ENCODE peak calls at places on chromosomes 3 and 15, in seven cellular contexts. I, R, D, Y, P, T and H are unnamed samples.

GRCh38 chr15:44029940-44030568 is 165.0 kb downstream of the FRMD5 start:
- DNase-seq in I (no peak), R (no peak), D (no peak), Y (peak), P (no peak), T (peak), H (no peak)

GRCh38 chr3:194675081-194675640 is 3.2 kb upstream of the LSG1 start:
- DNase-seq in I (no peak), R (no peak), D (no peak), Y (no peak), P (no peak), T (no peak), H (no peak)

GRCh38 chr15:51589881-51590570 is 32.5 kb downstream of the DMXL2 start:
- DNase-seq in I (no peak), R (no peak), D (peak), Y (no peak), P (no peak), T (no peak), H (no peak)

GRCh38 chr15:66936115-66936863 is 129.1 kb upstream of the SMAD3 start:
- DNase-seq in I (peak), R (no peak), D (no peak), Y (peak), P (no peak), T (peak), H (no peak)

GRCh38 chr15:70701891-70702568 is 61.3 kb downstream of the UACA start:
- DNase-seq in I (no peak), R (no peak), D (no peak), Y (peak), P (no peak), T (no peak), H (no peak)

GRCh38 chr3:150755902-150756301 is 7.1 kb downstream of the SIAH2 start:
- DNase-seq in I (no peak), R (no peak), D (no peak), Y (peak), P (no peak), T (no peak), H (no peak)

GRCh38 chr3:10464068-10464434 is 41.3 kb downstream of the ATP2B2 start:
- DNase-seq in I (no peak), R (no peak), D (no peak), Y (no peak), P (no peak), T (no peak), H (no peak)

GRCh38 chr3:81851166-81851565 is 89.7 kb upstream of the GBE1 start:
- DNase-seq in I (no peak), R (no peak), D (no peak), Y (no peak), P (no peak), T (no peak), H (no peak)

GRCh38 chr3:109640146-109640652 is 302.9 kb upstream of the DPPA4 start:
- DNase-seq in I (no peak), R (no peak), D (no peak), Y (no peak), P (no peak), T (no peak), H (no peak)

GRCh38 chr15:73078722-73079121 is 26.5 kb downstream of the NEO1 start:
- DNase-seq in I (no peak), R (peak), D (peak), Y (peak), P (no peak), T (peak), H (no peak)

GRCh38 chr15:70091649-70092461 is 5.9 kb downstream of the TLE3 start:
- DNase-seq in I (no peak), R (peak), D (no peak), Y (no peak), P (peak), T (no peak), H (no peak)

GRCh38 chr3:178384302-178384939 is 151.8 kb upstream of the KCNMB2 start:
- DNase-seq in I (no peak), R (no peak), D (no peak), Y (peak), P (no peak), T (no peak), H (no peak)

GRCh38 chr3:23341147-23341838 is 138.2 kb downstream of the UBE2E2 start:
- DNase-seq in I (no peak), R (no peak), D (no peak), Y (no peak), P (no peak), T (no peak), H (no peak)

GRCh38 chr3:12178091-12178820 is 19.5 kb upstream of the TIMP4 start:
- DNase-seq in I (peak), R (peak), D (peak), Y (peak), P (no peak), T (no peak), H (peak)

GRCh38 chr15:35410775-35411174 is 135.2 kb downstream of the DPH6 start:
- DNase-seq in I (no peak), R (no peak), D (no peak), Y (no peak), P (no peak), T (no peak), H (no peak)

GRCh38 chr15:63233667-63234419 is 43.6 kb upstream of the APH1B start:
- DNase-seq in I (no peak), R (no peak), D (no peak), Y (peak), P (no peak), T (no peak), H (no peak)

GRCh38 chr3:56291244-56291680 is 177.0 kb downstream of the ERC2 start:
- DNase-seq in I (no peak), R (no peak), D (no peak), Y (peak), P (no peak), T (no peak), H (no peak)

GRCh38 chr3:99633887-99634558 is 4.4 kb upstream of the COL8A1 start:
- DNase-seq in I (no peak), R (no peak), D (no peak), Y (no peak), P (no peak), T (no peak), H (no peak)

GRCh38 chr3:14652-15051 is 181.9 kb upstream of the CHL1 start:
- DNase-seq in I (no peak), R (no peak), D (no peak), Y (no peak), P (no peak), T (no peak), H (no peak)

GRCh38 chr15:83283813-83284562 is 476 bp downstream of the BNC1 start:
- DNase-seq in I (no peak), R (no peak), D (no peak), Y (peak), P (no peak), T (no peak), H (no peak)

GRCh38 chr3:100401674-100402036 is 316 bp downstream of the LNP1 start:
- DNase-seq in I (peak), R (no peak), D (peak), Y (peak), P (peak), T (peak), H (peak)

GRCh38 chr3:33919312-33919711 is 120.9 kb downstream of the PDCD6IP start:
- DNase-seq in I (no peak), R (no peak), D (no peak), Y (no peak), P (no peak), T (no peak), H (no peak)

GRCh38 chr3:88231207-88231606 is 81.4 kb downstream of the C3orf38 start:
- DNase-seq in I (no peak), R (no peak), D (no peak), Y (no peak), P (no peak), T (no peak), H (no peak)

GRCh38 chr3:67509471-67510075 is 144.8 kb downstream of the SUCLG2 start:
- DNase-seq in I (no peak), R (no peak), D (no peak), Y (no peak), P (no peak), T (peak), H (no peak)

GRCh38 chr3:143084856-143085731 is 34.5 kb upstream of the CHST2 start:
- DNase-seq in I (no peak), R (no peak), D (peak), Y (peak), P (no peak), T (peak), H (no peak)

GRCh38 chr3:98147179-98147578 is at the start of gene OR5H14:
- DNase-seq in I (no peak), R (no peak), D (no peak), Y (no peak), P (no peak), T (no peak), H (no peak)

GRCh38 chr3:122219242-122219872 is 35.9 kb downstream of the CASR start:
- DNase-seq in I (no peak), R (no peak), D (no peak), Y (no peak), P (no peak), T (no peak), H (no peak)

GRCh38 chr15:63234479-63234878 is 42.9 kb upstream of the APH1B start:
- DNase-seq in I (peak), R (peak), D (no peak), Y (peak), P (peak), T (no peak), H (peak)

GRCh38 chr3:158727499-158728377 is 4.5 kb downstream of the RARRES1 start:
- DNase-seq in I (no peak), R (peak), D (peak), Y (peak), P (peak), T (peak), H (no peak)

GRCh38 chr3:85605066-85605465 is 646.3 kb downstream of the CADM2 start:
- DNase-seq in I (no peak), R (no peak), D (no peak), Y (no peak), P (no peak), T (no peak), H (no peak)

GRCh38 chr3:120648290-120648689 is 33.7 kb downstream of the HGD start:
- DNase-seq in I (no peak), R (no peak), D (no peak), Y (peak), P (no peak), T (peak), H (no peak)

GRCh38 chr3:10319804-10320203 is 1.1 kb downstream of the SEC13 start:
- DNase-seq in I (no peak), R (no peak), D (no peak), Y (peak), P (no peak), T (no peak), H (no peak)

GRCh38 chr15:90750186-90750585 is 33.0 kb downstream of the BLM start:
- DNase-seq in I (no peak), R (no peak), D (peak), Y (no peak), P (no peak), T (no peak), H (no peak)

GRCh38 chr3:104604326-104605010 is 762.2 kb upstream of the ALCAM start:
- DNase-seq in I (no peak), R (no peak), D (peak), Y (peak), P (no peak), T (no peak), H (no peak)

GRCh38 chr3:11156026-11156410 is 1.7 kb downstream of the HRH1 start:
- DNase-seq in I (no peak), R (no peak), D (no peak), Y (no peak), P (no peak), T (no peak), H (no peak)

GRCh38 chr15:60740787-60741354 is 261.9 kb upstream of the ICE2 start:
- DNase-seq in I (no peak), R (no peak), D (no peak), Y (peak), P (no peak), T (peak), H (no peak)

GRCh38 chr15:41660235-41661077 is at the start of gene MGA:
- DNase-seq in I (peak), R (peak), D (peak), Y (peak), P (peak), T (peak), H (peak)
- TF ChIP-seq CTCF in I (no peak), R (no peak), D (no peak), Y (peak), P (no peak), T (no peak), H (peak)

GRCh38 chr15:78453447-78453846 is 15.4 kb downstream of the IREB2 start:
- DNase-seq in I (no peak), R (no peak), D (peak), Y (no peak), P (no peak), T (no peak), H (no peak)

GRCh38 chr15:78455749-78456148 is 17.7 kb downstream of the IREB2 start:
- DNase-seq in I (no peak), R (no peak), D (no peak), Y (peak), P (no peak), T (no peak), H (no peak)

GRCh38 chr15:78456391-78456790 is 18.4 kb downstream of the IREB2 start:
- DNase-seq in I (no peak), R (no peak), D (no peak), Y (no peak), P (no peak), T (no peak), H (no peak)

GRCh38 chr15:78457101-78457500 is 19.1 kb downstream of the IREB2 start:
- DNase-seq in I (no peak), R (no peak), D (no peak), Y (peak), P (no peak), T (peak), H (no peak)

GRCh38 chr15:78454992-78455391 is 17.0 kb downstream of the IREB2 start:
- DNase-seq in I (no peak), R (no peak), D (peak), Y (no peak), P (no peak), T (no peak), H (no peak)
- H3K4me3 ChIP-seq in I (no peak), R (no peak), D (no peak), Y (no peak), P (no peak), T (no peak), H (no peak)

GRCh38 chr3:197237897-197238296 is 60.5 kb downstream of the DLG1 start:
- DNase-seq in I (no peak), R (no peak), D (no peak), Y (no peak), P (no peak), T (no peak), H (no peak)

GRCh38 chr3:197241173-197241572 is 57.2 kb downstream of the DLG1 start:
- DNase-seq in I (no peak), R (no peak), D (no peak), Y (no peak), P (no peak), T (no peak), H (no peak)

GRCh38 chr3:197236362-197236761 is 62.0 kb downstream of the DLG1 start:
- DNase-seq in I (no peak), R (no peak), D (no peak), Y (no peak), P (peak), T (no peak), H (no peak)

GRCh38 chr3:197239857-197240256 is 58.6 kb downstream of the DLG1 start:
- DNase-seq in I (no peak), R (no peak), D (no peak), Y (no peak), P (no peak), T (no peak), H (no peak)

DNA sequence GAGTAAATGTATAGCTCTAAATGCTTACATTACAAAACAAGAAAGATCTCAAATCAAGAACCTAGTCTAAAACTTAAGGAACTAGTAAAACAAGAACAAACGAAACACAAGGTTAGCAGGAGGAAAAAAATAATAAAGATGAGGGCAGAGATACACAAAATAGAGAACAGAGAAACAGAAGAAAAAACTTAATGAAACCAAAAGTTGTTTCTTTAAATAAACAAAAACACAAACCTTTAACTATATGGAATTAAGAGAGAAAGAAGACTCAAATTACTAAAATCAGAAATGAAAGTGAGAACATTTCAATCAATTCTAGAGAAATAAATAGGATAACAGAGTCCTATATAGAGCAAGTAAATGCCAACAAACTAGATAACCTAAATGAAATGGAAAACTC is 59.6 kb downstream of the DLG1 start:
- DNase-seq in I (no peak), R (no peak), D (no peak), Y (no peak), P (no peak), T (no peak), H (no peak)
- TF ChIP-seq CTCF in I (no peak), R (no peak), D (no peak), Y (no peak), P (no peak), T (no peak), H (no peak)

DNA sequence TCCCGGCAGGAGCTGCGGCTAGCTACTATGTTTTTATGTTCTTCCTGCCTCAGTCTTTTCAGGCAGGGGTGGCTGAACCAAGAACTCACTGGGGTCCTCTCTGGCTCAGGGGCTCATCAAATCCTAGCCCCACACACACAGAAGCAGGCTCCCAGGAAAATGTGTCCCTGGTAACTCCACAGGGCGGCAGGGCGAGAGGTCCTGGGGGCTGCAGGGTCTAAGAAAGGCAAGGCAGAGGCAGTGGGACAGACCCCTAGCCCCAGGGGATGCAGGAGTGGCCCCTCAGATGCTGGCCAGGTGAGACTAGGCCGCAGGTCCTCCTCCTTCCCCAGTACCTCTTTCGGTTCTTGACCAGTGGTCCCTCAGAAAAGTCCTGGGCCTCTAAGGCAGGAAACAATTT is 48.9 kb downstream of the PTH1R start:
- DNase-seq in I (no peak), R (no peak), D (no peak), Y (no peak), P (no peak), T (no peak), H (no peak)
- H3K4me3 ChIP-seq in I (no peak), R (no peak), D (peak), Y (no peak), P (peak), T (no peak), H (no peak)

GRCh38 chr15:49876401-49877038 is 242.5 kb downstream of the ATP8B4 start:
- DNase-seq in I (peak), R (no peak), D (no peak), Y (no peak), P (no peak), T (no peak), H (no peak)
- TF ChIP-seq CTCF in I (peak), R (no peak), D (peak), Y (peak), P (peak), T (no peak), H (peak)

DNA sequence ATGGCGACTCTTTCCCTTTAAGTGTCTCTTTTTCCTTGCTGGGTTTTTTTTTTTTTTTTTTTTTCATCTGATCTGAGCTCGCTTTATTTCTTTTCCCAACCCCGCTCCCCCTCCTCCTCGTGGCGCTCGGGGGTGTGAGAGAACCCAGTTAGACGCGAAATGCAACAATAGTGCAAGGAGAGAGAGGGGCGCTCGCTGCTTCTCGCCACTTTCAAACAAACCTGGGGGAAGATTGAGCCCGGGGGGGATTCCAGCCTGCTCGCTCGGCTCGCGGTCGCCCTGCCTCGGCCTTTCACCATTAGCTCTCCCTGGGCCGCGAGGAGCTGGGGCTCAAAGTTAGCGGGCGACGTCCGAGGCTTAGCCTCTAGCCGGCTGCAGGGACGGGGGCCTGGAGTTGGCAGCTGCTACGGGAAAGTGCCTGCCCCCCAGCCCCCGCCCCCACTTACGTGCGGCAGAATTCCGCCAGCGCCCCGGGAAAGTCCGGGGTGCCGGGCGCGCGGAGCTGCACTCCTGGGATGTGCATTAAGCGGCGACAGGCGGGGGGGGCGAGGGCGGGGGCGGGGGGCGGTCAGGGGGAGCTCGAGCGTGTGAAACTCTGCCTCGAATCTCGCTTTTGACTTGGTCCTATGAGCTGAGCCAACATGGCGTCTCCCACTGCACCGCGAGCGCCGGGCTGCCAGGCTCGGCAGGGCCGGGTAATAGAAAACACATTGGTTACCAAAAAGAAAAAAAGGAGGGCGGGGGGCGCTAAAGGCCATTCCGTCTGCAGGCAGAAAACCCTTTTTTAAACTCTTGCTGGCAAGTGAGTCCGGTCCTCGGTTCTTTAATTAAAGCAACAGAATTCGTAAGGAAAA is 10.3 kb downstream of the NR2F2 start:
- DNase-seq in I (peak), R (no peak), D (no peak), Y (peak), P (peak), T (no peak), H (peak)
- H3K4me3 ChIP-seq in I (peak), R (peak), D (no peak), Y (peak), P (peak), T (peak), H (peak)

DNA sequence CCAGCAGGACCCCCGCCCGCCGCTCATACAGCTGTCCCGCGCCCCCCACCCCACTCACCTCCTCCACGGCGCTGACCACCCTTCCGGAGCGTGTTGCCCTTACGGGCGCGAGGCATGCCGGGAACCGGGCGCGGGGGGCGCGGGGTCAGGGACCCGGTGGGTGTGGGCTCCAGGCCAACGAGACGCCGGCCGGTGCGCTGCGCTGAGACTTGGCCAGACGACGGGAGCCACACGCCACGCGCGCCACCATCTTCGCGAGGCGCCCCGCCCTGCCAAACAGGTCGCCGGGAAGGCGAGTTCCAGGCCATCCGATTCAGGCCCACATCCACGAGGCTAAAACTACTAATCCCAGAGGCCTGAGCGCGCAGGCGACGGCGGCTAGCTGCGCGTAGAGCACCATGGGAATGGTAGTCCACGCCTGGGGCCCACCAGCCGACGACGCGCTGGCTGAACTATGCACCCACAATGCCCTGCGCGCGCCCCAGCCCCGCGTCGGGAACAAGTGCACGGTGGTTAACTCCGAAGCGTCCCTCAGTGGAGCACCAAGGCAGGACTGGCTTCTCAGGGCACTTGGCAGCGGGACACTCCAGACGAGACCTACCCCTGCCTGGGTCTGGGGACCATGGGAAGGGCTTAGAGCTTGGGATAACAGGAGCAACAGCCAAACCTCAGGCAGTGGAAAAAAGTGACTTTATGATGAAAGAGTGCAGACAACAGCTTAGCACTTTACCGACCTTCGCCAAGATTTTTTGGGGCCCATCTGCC is at the start of gene IFRD2:
- DNase-seq in I (peak), R (peak), D (peak), Y (peak), P (peak), T (peak), H (peak)
- TF ChIP-seq CTCF in I (no peak), R (no peak), D (no peak), Y (peak), P (no peak), T (no peak), H (no peak)